ENCODE peak calls at places on chromosomes 5 and 9, in nine cellular contexts. N is NB4, V is SW480, W is left cardiac atrium, L is Panc1, G is T-cell, R is iris pigment epithelial cell, Y is fibroblast of mammary gland, B is astrocyte of the cerebellum. S is an unnamed sample.

GRCh38 chr9:136944094-136944518 is 432 bp downstream of the FBXW5 start:
- DNase-seq in N (no peak), V (no peak), W (peak), L (no peak), G (no peak), R (peak), Y (peak), B (no peak), S (no peak)

GRCh38 chr5:176441921-176442323 is 6.3 kb upstream of the FAF2 start:
- DNase-seq in N (no peak), V (no peak), W (no peak), L (no peak), G (no peak), R (peak), Y (peak), B (no peak), S (no peak)

GRCh38 chr9:91775011-91775707 is 174.9 kb downstream of the ROR2 start:
- DNase-seq in N (peak), V (peak), W (peak), L (no peak), G (peak), R (peak), Y (peak), B (no peak), S (no peak)

GRCh38 chr9:123440256-123440655 is 84.3 kb downstream of the CRB2 start:
- DNase-seq in N (no peak), V (no peak), W (no peak), L (no peak), G (no peak), R (no peak), Y (no peak), B (no peak), S (no peak)

GRCh38 chr9:13847270-13847669 is 466.7 kb downstream of the NFIB start:
- DNase-seq in N (no peak), V (no peak), W (no peak), L (no peak), G (no peak), R (no peak), Y (peak), B (no peak), S (no peak)

GRCh38 chr5:2756211-2756746 is 4.8 kb upstream of the IRX2 start:
- DNase-seq in N (no peak), V (peak), W (no peak), L (no peak), G (no peak), R (no peak), Y (peak), B (no peak), S (no peak)

GRCh38 chr9:98873535-98874432 is 66.3 kb downstream of the GALNT12 start:
- DNase-seq in N (no peak), V (no peak), W (peak), L (no peak), G (no peak), R (peak), Y (peak), B (no peak), S (peak)

GRCh38 chr5:79962580-79963222 is 28.4 kb downstream of the MTX3 start:
- DNase-seq in N (no peak), V (no peak), W (no peak), L (no peak), G (no peak), R (peak), Y (peak), B (no peak), S (no peak)

GRCh38 chr9:112810696-112811490 is 60.3 kb downstream of the SNX30 start:
- DNase-seq in N (no peak), V (no peak), W (no peak), L (no peak), G (no peak), R (no peak), Y (no peak), B (no peak), S (no peak)

S was measured in retinal pigment epithelial cell.